ENCODE peak calls at places on chromosomes 3 and 15, in five cellular contexts. J is uterus, N is C1 segment of cervical spinal cord, L is AG04450, M is PC-3. I is an unnamed sample.
A peak's percentile ranks its signal among the peaks of the same experiment; 100 is the strongest.

GRCh38 chr3:39065197-39065596 is 13.4 kb downstream of the WDR48 start:
- DNase-seq in J (no peak), N (peak; percentile 6), L (no peak), M (peak; percentile 47), I (peak; percentile 38)

GRCh38 chr15:43828061-43828657 is 1.4 kb downstream of the WDR76 start:
- DNase-seq in J (no peak), N (no peak), L (no peak), M (peak; percentile 18), I (peak; percentile 28)

GRCh38 chr15:98966036-98966787 is 41.4 kb downstream of the PGPEP1L start:
- DNase-seq in J (no peak), N (no peak), L (no peak), M (no peak), I (peak; percentile 47)

GRCh38 chr3:151501905-151502615 is 41.2 kb upstream of the IGSF10 start:
- DNase-seq in J (no peak), N (no peak), L (no peak), M (no peak), I (no peak)

GRCh38 chr15:90412356-90413194 is 24.5 kb downstream of the IQGAP1 start:
- DNase-seq in J (no peak), N (no peak), L (no peak), M (peak; percentile 82), I (peak; percentile 81)

GRCh38 chr15:76393614-76394013 is 57.0 kb downstream of the ISL2 start:
- DNase-seq in J (no peak), N (no peak), L (no peak), M (peak; percentile 25), I (peak; percentile 25)

GRCh38 chr3:123791417-123791816 is 92.7 kb downstream of the MYLK start:
- DNase-seq in J (no peak), N (no peak), L (peak; percentile 87), M (peak; percentile 7), I (peak; percentile 76)

GRCh38 chr3:141644931-141645330 is 93.2 kb upstream of the RNF7 start:
- DNase-seq in J (peak; percentile 35), N (peak; percentile 28), L (no peak), M (peak; percentile 68), I (peak; percentile 62)

GRCh38 chr3:13954266-13954665 is 74.4 kb upstream of the WNT7A start:
- DNase-seq in J (no peak), N (no peak), L (no peak), M (no peak), I (no peak)

GRCh38 chr3:188558343-188559068 is 404.5 kb downstream of the LPP start:
- DNase-seq in J (no peak), N (no peak), L (no peak), M (no peak), I (peak; percentile 34)

GRCh38 chr15:101305820-101306255 is 10.8 kb upstream of the SNRPA1 start:
- DNase-seq in J (no peak), N (no peak), L (no peak), M (no peak), I (no peak)